ENCODE peak calls at places on chromosomes 12 and 14, in four cellular contexts. One of them, this sample, is unnamed.
A peak's percentile ranks its signal among the peaks of the same experiment; 100 is the strongest.

GRCh38 chr12:4448376-4448775 is 2.8 kb upstream of the FGF6 start:
- DNase-seq in stimulated activated CD4-positive, alpha-beta T cell treated with anti-CD3 and anti-CD28 coated beads, Interleukin-15, amount 100 ng/mL, for 1 hour: no peak
- DNase-seq in H9: no peak
- DNase-seq in T-helper 2 cell: no peak
- DNase-seq in this sample: no peak

GRCh38 chr14:24814944-24815343 is 181.0 kb upstream of the GZMB start:
- DNase-seq in T-helper 2 cell: no peak
- DNase-seq in stimulated activated CD4-positive, alpha-beta T cell treated with anti-CD3 and anti-CD28 coated beads, Interleukin-15, amount 100 ng/mL, for 1 hour: no peak
- DNase-seq in H9: no peak
- DNase-seq in this sample: no peak

GRCh38 chr14:54572316-54572715 is 5.4 kb downstream of the SAMD4A start:
- DNase-seq in T-helper 2 cell: no peak
- DNase-seq in H9: peak; percentile 60
- DNase-seq in stimulated activated CD4-positive, alpha-beta T cell treated with anti-CD3 and anti-CD28 coated beads, Interleukin-15, amount 100 ng/mL, for 1 hour: no peak
- DNase-seq in this sample: peak; percentile 86

GRCh38 chr12:69598174-69598753 is 12.4 kb downstream of the LRRC10 start:
- DNase-seq in T-helper 2 cell: no peak
- DNase-seq in H9: no peak
- DNase-seq in stimulated activated CD4-positive, alpha-beta T cell treated with anti-CD3 and anti-CD28 coated beads, Interleukin-15, amount 100 ng/mL, for 1 hour: no peak
- DNase-seq in this sample: no peak

GRCh38 chr12:27148373-27148772 is 66.0 kb upstream of the C12orf71 start:
- DNase-seq in stimulated activated CD4-positive, alpha-beta T cell treated with anti-CD3 and anti-CD28 coated beads, Interleukin-15, amount 100 ng/mL, for 1 hour: no peak
- DNase-seq in T-helper 2 cell: no peak
- DNase-seq in H9: no peak
- DNase-seq in this sample: no peak

GRCh38 chr12:71166280-71166679 is 8.5 kb upstream of the TSPAN8 start:
- DNase-seq in H9: no peak
- DNase-seq in stimulated activated CD4-positive, alpha-beta T cell treated with anti-CD3 and anti-CD28 coated beads, Interleukin-15, amount 100 ng/mL, for 1 hour: no peak
- DNase-seq in T-helper 2 cell: no peak
- DNase-seq in this sample: no peak

GRCh38 chr12:57723630-57723962 is 14.9 kb downstream of the AGAP2 start:
- DNase-seq in T-helper 2 cell: no peak
- DNase-seq in stimulated activated CD4-positive, alpha-beta T cell treated with anti-CD3 and anti-CD28 coated beads, Interleukin-15, amount 100 ng/mL, for 1 hour: no peak
- DNase-seq in H9: no peak
- DNase-seq in this sample: no peak

GRCh38 chr12:14567311-14568195 is at the start of gene PLBD1:
- DNase-seq in H9: peak; percentile 85
- DNase-seq in T-helper 2 cell: no peak
- DNase-seq in stimulated activated CD4-positive, alpha-beta T cell treated with anti-CD3 and anti-CD28 coated beads, Interleukin-15, amount 100 ng/mL, for 1 hour: peak; percentile 0
- DNase-seq in this sample: peak; percentile 92

GRCh38 chr14:77470192-77470870 is 12.4 kb downstream of the AHSA1 start:
- DNase-seq in H9: no peak
- DNase-seq in stimulated activated CD4-positive, alpha-beta T cell treated with anti-CD3 and anti-CD28 coated beads, Interleukin-15, amount 100 ng/mL, for 1 hour: no peak
- DNase-seq in T-helper 2 cell: no peak
- DNase-seq in this sample: no peak